ENCODE peak calls at places on chromosomes 3 and 15, in six cellular contexts. Q is glutamatergic neuron; O is stimulated activated effector memory CD8-positive, alpha-beta T cell treated with anti-CD3 and anti-CD28 coated beads, Interleukin-12 subunit alpha, Interleukin-12 subunit beta, amount 100 ng/mL, for 72 hours; P is erythroblast; H is transverse colon; N is left cardiac atrium. R is an unnamed sample.

GRCh38 chr3:45035441-45036301 is 9.6 kb downstream of the CLEC3B start:
- DNase-seq in P (no peak), O (no peak), H (no peak), N (peak), Q (peak), R (peak)

GRCh38 chr15:90664650-90665287 is 52.4 kb upstream of the BLM start:
- DNase-seq in O (no peak), P (peak), Q (peak), N (peak), H (peak), R (no peak)

GRCh38 chr15:69885182-69886041 is 212.3 kb downstream of the TLE3 start:
- DNase-seq in H (no peak), Q (no peak), O (no peak), N (no peak), P (no peak), R (no peak)

GRCh38 chr3:191627064-191627463 is 166.1 kb downstream of the PYDC2 start:
- DNase-seq in H (no peak), Q (peak), O (no peak), N (no peak), P (no peak), R (no peak)

GRCh38 chr3:156378871-156379270 is 176.0 kb downstream of the SSR3 start:
- DNase-seq in P (no peak), H (no peak), N (no peak), O (no peak), Q (no peak), R (no peak)

GRCh38 chr3:132283440-132283839 is 33.8 kb upstream of the ACP3 start:
- DNase-seq in O (no peak), P (no peak), H (no peak), N (no peak), Q (no peak), R (no peak)

GRCh38 chr3:98628317-98628716 is 34.9 kb upstream of the CPOX start:
- DNase-seq in O (no peak), Q (no peak), H (no peak), P (no peak), N (no peak), R (no peak)

GRCh38 chr3:43246956-43247355 is 39.4 kb upstream of the SNRK start:
- DNase-seq in Q (no peak), O (no peak), N (no peak), H (peak), P (no peak), R (no peak)

GRCh38 chr3:173552526-173552925 is 155.0 kb downstream of the NLGN1 start:
- DNase-seq in N (no peak), Q (no peak), O (no peak), H (no peak), P (no peak), R (no peak)

GRCh38 chr15:87576486-87577176 is 679.9 kb downstream of the NTRK3 start:
- DNase-seq in H (no peak), N (no peak), O (no peak), Q (no peak), P (no peak), R (no peak)

GRCh38 chr3:129756871-129757270 is 136.6 kb downstream of the TMCC1 start:
- DNase-seq in Q (no peak), N (no peak), H (no peak), O (no peak), P (no peak), R (no peak)

GRCh38 chr15:30924353-30924752 is 20.6 kb downstream of the FAN1 start:
- DNase-seq in Q (no peak), O (no peak), N (no peak), P (no peak), H (no peak), R (no peak)

R was measured in prostate gland.